ENCODE peak calls at places on chromosomes 4 and X, in seven cellular contexts. X, O, U, H, S, P and R are unnamed samples.

GRCh38 chr4:13705521-13706035 is 78.1 kb upstream of the BOD1L1 start:
- DNase-seq in X (no peak), O (no peak), U (no peak), H (peak), S (no peak), P (peak), R (no peak)

GRCh38 chrX:45803383-45803921 is 602.8 kb upstream of the DIPK2B start:
- DNase-seq in X (no peak), O (peak), U (no peak), H (no peak), S (no peak), P (peak), R (no peak)

GRCh38 chr4:80065601-80066000 is 7.4 kb downstream of the ANTXR2 start:
- DNase-seq in X (no peak), O (no peak), U (no peak), H (no peak), S (no peak), P (no peak), R (no peak)

GRCh38 chr4:76539979-76540378 is 105.0 kb downstream of the SHROOM3 start:
- DNase-seq in X (no peak), O (peak), U (no peak), H (no peak), S (no peak), P (no peak), R (no peak)

GRCh38 chr4:86032476-86033022 is 327.3 kb downstream of the MAPK10 start:
- DNase-seq in X (no peak), O (peak), U (no peak), H (no peak), S (no peak), P (peak), R (no peak)

GRCh38 chrX:129759576-129760061 is 20.1 kb upstream of the SASH3 start:
- DNase-seq in X (peak), O (peak), U (no peak), H (no peak), S (no peak), P (peak), R (no peak)

GRCh38 chrX:47662144-47662657 is 3.2 kb upstream of the UXT start:
- DNase-seq in X (no peak), O (peak), U (no peak), H (no peak), S (no peak), P (peak), R (no peak)

GRCh38 chr4:11624370-11624769 is 195.7 kb upstream of the HS3ST1 start:
- DNase-seq in X (no peak), O (no peak), U (no peak), H (no peak), S (no peak), P (peak), R (no peak)

GRCh38 chrX:153450949-153451277 is 5.1 kb upstream of the TREX2 start:
- DNase-seq in X (no peak), O (no peak), U (no peak), H (no peak), S (no peak), P (no peak), R (no peak)

DNA sequence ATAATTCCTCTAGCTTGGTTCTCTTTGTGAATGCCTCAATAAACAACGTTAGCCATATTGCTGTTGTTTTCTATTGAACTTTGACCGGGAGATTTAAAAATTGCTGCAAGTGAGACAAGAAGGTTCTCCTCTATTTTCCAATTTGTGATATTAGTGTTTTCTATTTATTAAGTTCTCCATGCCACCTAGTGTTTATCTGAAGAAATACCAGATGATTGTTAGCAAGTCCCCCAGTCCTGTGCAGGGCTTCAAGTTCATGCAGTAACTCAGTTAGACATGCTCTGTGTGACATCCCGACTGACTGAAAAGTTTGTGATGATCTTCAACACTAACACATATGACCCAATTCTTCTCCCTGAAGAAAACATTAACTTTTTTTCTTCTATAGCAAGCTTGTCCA is 31.5 kb upstream of the TFDP3 start:
- DNase-seq in X (no peak), O (peak), U (no peak), H (no peak), S (no peak), P (peak), R (no peak)
- TF ChIP-seq CTCF in X (no peak), O (no peak), U (no peak), H (no peak), S (no peak), P (peak), R (no peak)

GRCh38 chrX:131783555-131784338 is 239.4 kb upstream of the STK26 start:
- DNase-seq in X (peak), O (no peak), U (no peak), H (peak), S (no peak), P (peak), R (no peak)
- TF ChIP-seq CTCF in X (no peak), O (no peak), U (no peak), H (no peak), S (no peak), P (peak), R (no peak)

GRCh38 chrX:31420302-31420701 is 348.5 kb upstream of the FTHL17 start:
- DNase-seq in X (no peak), O (no peak), U (no peak), H (no peak), S (no peak), P (no peak), R (no peak)

GRCh38 chrX:31420711-31421151 is 348.9 kb upstream of the FTHL17 start:
- DNase-seq in X (no peak), O (peak), U (no peak), H (no peak), S (no peak), P (no peak), R (no peak)

GRCh38 chrX:31421441-31421840 is 349.6 kb upstream of the FTHL17 start:
- DNase-seq in X (no peak), O (no peak), U (no peak), H (no peak), S (no peak), P (no peak), R (no peak)

GRCh38 chrX:31423575-31424284 is 351.9 kb upstream of the FTHL17 start:
- DNase-seq in X (peak), O (peak), U (peak), H (no peak), S (no peak), P (peak), R (peak)
- TF ChIP-seq CTCF in X (no peak), O (peak), U (no peak), H (no peak), S (peak), P (peak), R (no peak)

GRCh38 chr4:26496207-26496783 is 6.0 kb upstream of the CCKAR start:
- DNase-seq in X (no peak), O (no peak), U (no peak), H (no peak), S (no peak), P (no peak), R (no peak)
- TF ChIP-seq CTCF in X (no peak), O (peak), U (peak), H (no peak), S (no peak), P (no peak), R (no peak)

GRCh38 chr4:163681208-163681821 is 186.8 kb downstream of the TMA16 start:
- DNase-seq in X (no peak), O (no peak), U (no peak), H (peak), S (no peak), P (peak), R (peak)
- TF ChIP-seq CTCF in X (no peak), O (peak), U (no peak), H (peak), S (peak), P (peak), R (peak)

GRCh38 chr4:125243835-125244397 is 70.8 kb upstream of the FAT4 start:
- DNase-seq in X (no peak), O (no peak), U (no peak), H (no peak), S (no peak), P (peak), R (no peak)

GRCh38 chr4:125244848-125245450 is 69.8 kb upstream of the FAT4 start:
- DNase-seq in X (no peak), O (peak), U (no peak), H (no peak), S (no peak), P (peak), R (no peak)
- TF ChIP-seq CTCF in X (no peak), O (peak), U (no peak), H (peak), S (peak), P (peak), R (no peak)